ENCODE peak calls at places on chromosomes 3 and 15, in nine cellular contexts. One of them, this sample, is unnamed.

GRCh38 chr15:74908635-74909034 is 2.0 kb upstream of the FAM219B start:
- DNase-seq in stimulated activated CD4-positive, alpha-beta T cell treated with anti-CD3 and anti-CD28 coated beads, Interleukin-2, amount 100 ng/mL, for 24 hours: no peak
- DNase-seq in GM12891: no peak
- DNase-seq in T-helper 2 cell treated with Interferon-gamma antibody and Interleukin-4, amounts not matched to agents 5 μg/mL and 100 μg/mL, for 36 hours: no peak
- DNase-seq in HEK293T: no peak
- DNase-seq in Right ventricle myocardium inferior: no peak
- DNase-seq in lower lobe of right lung: no peak
- DNase-seq in foreskin fibroblast: no peak
- DNase-seq in fibroblast of gingiva: no peak
- DNase-seq in this sample: no peak

GRCh38 chr3:197408177-197408957 is 110.0 kb upstream of the DLG1 start:
- DNase-seq in fibroblast of gingiva: no peak
- DNase-seq in foreskin fibroblast: no peak
- DNase-seq in stimulated activated CD4-positive, alpha-beta T cell treated with anti-CD3 and anti-CD28 coated beads, Interleukin-2, amount 100 ng/mL, for 24 hours: no peak
- DNase-seq in HEK293T: peak
- DNase-seq in lower lobe of right lung: no peak
- DNase-seq in GM12891: no peak
- DNase-seq in Right ventricle myocardium inferior: no peak
- DNase-seq in T-helper 2 cell treated with Interferon-gamma antibody and Interleukin-4, amounts not matched to agents 5 μg/mL and 100 μg/mL, for 36 hours: no peak
- DNase-seq in this sample: no peak

GRCh38 chr3:129793947-129794318 is 99.6 kb downstream of the TMCC1 start:
- DNase-seq in T-helper 2 cell treated with Interferon-gamma antibody and Interleukin-4, amounts not matched to agents 5 μg/mL and 100 μg/mL, for 36 hours: no peak
- DNase-seq in stimulated activated CD4-positive, alpha-beta T cell treated with anti-CD3 and anti-CD28 coated beads, Interleukin-2, amount 100 ng/mL, for 24 hours: no peak
- DNase-seq in Right ventricle myocardium inferior: peak
- DNase-seq in HEK293T: no peak
- DNase-seq in foreskin fibroblast: no peak
- DNase-seq in fibroblast of gingiva: no peak
- DNase-seq in GM12891: no peak
- DNase-seq in lower lobe of right lung: no peak
- DNase-seq in this sample: no peak

GRCh38 chr15:47523669-47524068 is 193.6 kb upstream of the SEMA6D start:
- DNase-seq in T-helper 2 cell treated with Interferon-gamma antibody and Interleukin-4, amounts not matched to agents 5 μg/mL and 100 μg/mL, for 36 hours: no peak
- DNase-seq in foreskin fibroblast: peak
- DNase-seq in stimulated activated CD4-positive, alpha-beta T cell treated with anti-CD3 and anti-CD28 coated beads, Interleukin-2, amount 100 ng/mL, for 24 hours: no peak
- DNase-seq in HEK293T: no peak
- DNase-seq in lower lobe of right lung: no peak
- DNase-seq in fibroblast of gingiva: peak
- DNase-seq in Right ventricle myocardium inferior: no peak
- DNase-seq in GM12891: no peak
- DNase-seq in this sample: no peak

GRCh38 chr15:84749111-84749991 is 959 bp downstream of the ZNF592 start:
- DNase-seq in stimulated activated CD4-positive, alpha-beta T cell treated with anti-CD3 and anti-CD28 coated beads, Interleukin-2, amount 100 ng/mL, for 24 hours: peak
- DNase-seq in T-helper 2 cell treated with Interferon-gamma antibody and Interleukin-4, amounts not matched to agents 5 μg/mL and 100 μg/mL, for 36 hours: no peak
- DNase-seq in Right ventricle myocardium inferior: no peak
- DNase-seq in lower lobe of right lung: peak
- DNase-seq in HEK293T: peak
- DNase-seq in GM12891: no peak
- DNase-seq in foreskin fibroblast: no peak
- DNase-seq in fibroblast of gingiva: peak
- DNase-seq in this sample: peak

GRCh38 chr3:141663993-141664392 is 74.1 kb upstream of the RNF7 start:
- DNase-seq in lower lobe of right lung: no peak
- DNase-seq in stimulated activated CD4-positive, alpha-beta T cell treated with anti-CD3 and anti-CD28 coated beads, Interleukin-2, amount 100 ng/mL, for 24 hours: no peak
- DNase-seq in Right ventricle myocardium inferior: no peak
- DNase-seq in T-helper 2 cell treated with Interferon-gamma antibody and Interleukin-4, amounts not matched to agents 5 μg/mL and 100 μg/mL, for 36 hours: no peak
- DNase-seq in GM12891: no peak
- DNase-seq in fibroblast of gingiva: no peak
- DNase-seq in HEK293T: no peak
- DNase-seq in foreskin fibroblast: peak
- DNase-seq in this sample: no peak

GRCh38 chr3:187027531-187027936 is 97.2 kb downstream of the ST6GAL1 start:
- DNase-seq in lower lobe of right lung: no peak
- DNase-seq in GM12891: no peak
- DNase-seq in foreskin fibroblast: no peak
- DNase-seq in T-helper 2 cell treated with Interferon-gamma antibody and Interleukin-4, amounts not matched to agents 5 μg/mL and 100 μg/mL, for 36 hours: peak
- DNase-seq in Right ventricle myocardium inferior: no peak
- DNase-seq in stimulated activated CD4-positive, alpha-beta T cell treated with anti-CD3 and anti-CD28 coated beads, Interleukin-2, amount 100 ng/mL, for 24 hours: peak
- DNase-seq in fibroblast of gingiva: no peak
- DNase-seq in HEK293T: no peak
- DNase-seq in this sample: peak

GRCh38 chr3:175105066-175105465 is 245.9 kb downstream of the NAALADL2 start:
- DNase-seq in stimulated activated CD4-positive, alpha-beta T cell treated with anti-CD3 and anti-CD28 coated beads, Interleukin-2, amount 100 ng/mL, for 24 hours: no peak
- DNase-seq in fibroblast of gingiva: no peak
- DNase-seq in GM12891: no peak
- DNase-seq in HEK293T: no peak
- DNase-seq in lower lobe of right lung: no peak
- DNase-seq in foreskin fibroblast: no peak
- DNase-seq in T-helper 2 cell treated with Interferon-gamma antibody and Interleukin-4, amounts not matched to agents 5 μg/mL and 100 μg/mL, for 36 hours: no peak
- DNase-seq in Right ventricle myocardium inferior: no peak
- DNase-seq in this sample: no peak

GRCh38 chr15:52529940-52530339 is 1.3 kb upstream of the MYO5A start:
- DNase-seq in Right ventricle myocardium inferior: no peak
- DNase-seq in fibroblast of gingiva: no peak
- DNase-seq in lower lobe of right lung: no peak
- DNase-seq in foreskin fibroblast: no peak
- DNase-seq in T-helper 2 cell treated with Interferon-gamma antibody and Interleukin-4, amounts not matched to agents 5 μg/mL and 100 μg/mL, for 36 hours: no peak
- DNase-seq in stimulated activated CD4-positive, alpha-beta T cell treated with anti-CD3 and anti-CD28 coated beads, Interleukin-2, amount 100 ng/mL, for 24 hours: no peak
- DNase-seq in GM12891: no peak
- DNase-seq in HEK293T: no peak
- DNase-seq in this sample: no peak